ENCODE peak calls at places on chromosomes 16 and 17, in seven cellular contexts. One of them, this sample, is unnamed.

GRCh38 chr16:26645629-26646028 is 421.1 kb upstream of the C16orf82 start:
- DNase-seq in WTC11: peak; percentile 80
- DNase-seq in HTR-8/SVneo: no peak
- DNase-seq in progenitor cell of endocrine pancreas: peak; percentile 34
- DNase-seq in cardiac septum: no peak
- DNase-seq in EL: no peak
- DNase-seq in cardiac muscle cell: peak; percentile 67
- DNase-seq in this sample: peak; percentile 61

GRCh38 chr17:46080118-46081017 is 81.3 kb downstream of the STH start:
- DNase-seq in WTC11: no peak
- DNase-seq in HTR-8/SVneo: no peak
- DNase-seq in progenitor cell of endocrine pancreas: no peak
- DNase-seq in cardiac septum: no peak
- DNase-seq in EL: no peak
- DNase-seq in cardiac muscle cell: no peak
- DNase-seq in this sample: no peak

GRCh38 chr17:43940630-43941029 is 1.6 kb downstream of the PPY start:
- DNase-seq in WTC11: peak; percentile 77
- DNase-seq in HTR-8/SVneo: peak; percentile 79
- DNase-seq in progenitor cell of endocrine pancreas: peak; percentile 43
- DNase-seq in cardiac septum: no peak
- DNase-seq in EL: peak; percentile 53
- DNase-seq in cardiac muscle cell: peak; percentile 81
- DNase-seq in this sample: peak; percentile 71

GRCh38 chr16:57185446-57185944 is 344 bp downstream of the PSME3IP1 start:
- DNase-seq in WTC11: no peak
- DNase-seq in HTR-8/SVneo: peak; percentile 24
- DNase-seq in progenitor cell of endocrine pancreas: no peak
- DNase-seq in cardiac septum: peak; percentile 77
- DNase-seq in EL: peak; percentile 64
- DNase-seq in cardiac muscle cell: peak; percentile 45
- DNase-seq in this sample: peak; percentile 31

GRCh38 chr17:78488867-78489634 is 88.1 kb downstream of the DNAH17 start:
- DNase-seq in WTC11: no peak
- DNase-seq in HTR-8/SVneo: no peak
- DNase-seq in progenitor cell of endocrine pancreas: no peak
- DNase-seq in cardiac septum: no peak
- DNase-seq in EL: no peak
- DNase-seq in cardiac muscle cell: no peak
- DNase-seq in this sample: peak; percentile 49

GRCh38 chr16:22357635-22357971 is 16.8 kb downstream of the CDR2 start:
- DNase-seq in WTC11: no peak
- DNase-seq in HTR-8/SVneo: no peak
- DNase-seq in progenitor cell of endocrine pancreas: no peak
- DNase-seq in cardiac septum: no peak
- DNase-seq in EL: no peak
- DNase-seq in cardiac muscle cell: no peak
- DNase-seq in this sample: no peak

GRCh38 chr16:70752381-70752780 is 48.6 kb downstream of the VAC14 start:
- DNase-seq in WTC11: no peak
- DNase-seq in HTR-8/SVneo: no peak
- DNase-seq in progenitor cell of endocrine pancreas: no peak
- DNase-seq in cardiac septum: no peak
- DNase-seq in EL: no peak
- DNase-seq in cardiac muscle cell: no peak
- DNase-seq in this sample: no peak

GRCh38 chr16:49469323-49469670 is 95.7 kb downstream of the C16orf78 start:
- DNase-seq in WTC11: no peak
- DNase-seq in HTR-8/SVneo: no peak
- DNase-seq in progenitor cell of endocrine pancreas: no peak
- DNase-seq in cardiac septum: no peak
- DNase-seq in EL: no peak
- DNase-seq in cardiac muscle cell: no peak
- DNase-seq in this sample: no peak

GRCh38 chr17:83128306-83129240 is 49.2 kb downstream of the METRNL start:
- DNase-seq in WTC11: no peak
- DNase-seq in HTR-8/SVneo: no peak
- DNase-seq in progenitor cell of endocrine pancreas: no peak
- DNase-seq in cardiac septum: peak; percentile 63
- DNase-seq in EL: no peak
- DNase-seq in cardiac muscle cell: no peak
- DNase-seq in this sample: no peak

GRCh38 chr17:4807534-4808377 is 804 bp downstream of the PLD2 start:
- DNase-seq in WTC11: no peak
- DNase-seq in HTR-8/SVneo: peak; percentile 31
- DNase-seq in progenitor cell of endocrine pancreas: no peak
- DNase-seq in cardiac septum: no peak
- DNase-seq in EL: no peak
- DNase-seq in cardiac muscle cell: peak; percentile 1
- DNase-seq in this sample: no peak

GRCh38 chr16:66190411-66190810 is 176.1 kb upstream of the CDH5 start:
- DNase-seq in WTC11: no peak
- DNase-seq in HTR-8/SVneo: no peak
- DNase-seq in progenitor cell of endocrine pancreas: no peak
- DNase-seq in cardiac septum: no peak
- DNase-seq in EL: no peak
- DNase-seq in cardiac muscle cell: no peak
- DNase-seq in this sample: no peak

GRCh38 chr16:88549671-88550643 is 20.2 kb upstream of the ZC3H18 start:
- DNase-seq in WTC11: no peak
- DNase-seq in HTR-8/SVneo: no peak
- DNase-seq in progenitor cell of endocrine pancreas: no peak
- DNase-seq in cardiac septum: no peak
- DNase-seq in EL: no peak
- DNase-seq in cardiac muscle cell: no peak
- DNase-seq in this sample: no peak

GRCh38 chr17:58267347-58268324 is 13.1 kb downstream of the MPO start:
- DNase-seq in WTC11: no peak
- DNase-seq in HTR-8/SVneo: no peak
- DNase-seq in progenitor cell of endocrine pancreas: no peak
- DNase-seq in cardiac septum: no peak
- DNase-seq in EL: no peak
- DNase-seq in cardiac muscle cell: no peak
- DNase-seq in this sample: no peak

GRCh38 chr17:75503337-75503950 is 11.9 kb downstream of the CASKIN2 start:
- DNase-seq in WTC11: no peak
- DNase-seq in HTR-8/SVneo: no peak
- DNase-seq in progenitor cell of endocrine pancreas: no peak
- DNase-seq in cardiac septum: no peak
- DNase-seq in EL: no peak
- DNase-seq in cardiac muscle cell: no peak
- DNase-seq in this sample: no peak

GRCh38 chr17:2011421-2012371 is 13.4 kb downstream of the RTN4RL1 start:
- DNase-seq in WTC11: no peak
- DNase-seq in HTR-8/SVneo: peak; percentile 63
- DNase-seq in progenitor cell of endocrine pancreas: no peak
- DNase-seq in cardiac septum: no peak
- DNase-seq in EL: peak; percentile 89
- DNase-seq in cardiac muscle cell: no peak
- DNase-seq in this sample: no peak

GRCh38 chr17:2977157-2977556 is 86.2 kb downstream of the OR1D5 start:
- DNase-seq in WTC11: no peak
- DNase-seq in HTR-8/SVneo: no peak
- DNase-seq in progenitor cell of endocrine pancreas: no peak
- DNase-seq in cardiac septum: no peak
- DNase-seq in EL: no peak
- DNase-seq in cardiac muscle cell: no peak
- DNase-seq in this sample: no peak

GRCh38 chr16:19238386-19238785 is 47.1 kb upstream of the CLEC19A start:
- DNase-seq in WTC11: no peak
- DNase-seq in HTR-8/SVneo: no peak
- DNase-seq in progenitor cell of endocrine pancreas: no peak
- DNase-seq in cardiac septum: no peak
- DNase-seq in EL: no peak
- DNase-seq in cardiac muscle cell: no peak
- DNase-seq in this sample: no peak

GRCh38 chr16:27169511-27170071 is 33.7 kb upstream of the KDM8 start:
- DNase-seq in WTC11: no peak
- DNase-seq in HTR-8/SVneo: no peak
- DNase-seq in progenitor cell of endocrine pancreas: no peak
- DNase-seq in cardiac septum: no peak
- DNase-seq in EL: peak; percentile 61
- DNase-seq in cardiac muscle cell: no peak
- DNase-seq in this sample: peak; percentile 66

GRCh38 chr17:68697850-68698313 is 96.7 kb upstream of the FAM20A start:
- DNase-seq in WTC11: no peak
- DNase-seq in HTR-8/SVneo: peak; percentile 28
- DNase-seq in progenitor cell of endocrine pancreas: no peak
- DNase-seq in cardiac septum: no peak
- DNase-seq in EL: peak; percentile 44
- DNase-seq in cardiac muscle cell: no peak
- DNase-seq in this sample: no peak

GRCh38 chr17:4584835-4585187 is 482 bp downstream of the SMTNL2 start:
- DNase-seq in WTC11: peak; percentile 39
- DNase-seq in HTR-8/SVneo: no peak
- DNase-seq in progenitor cell of endocrine pancreas: no peak
- DNase-seq in cardiac septum: no peak
- DNase-seq in EL: no peak
- DNase-seq in cardiac muscle cell: no peak
- DNase-seq in this sample: no peak

GRCh38 chr17:79814624-79814965 is 17.7 kb upstream of the CBX8 start:
- DNase-seq in WTC11: no peak
- DNase-seq in HTR-8/SVneo: no peak
- DNase-seq in progenitor cell of endocrine pancreas: no peak
- DNase-seq in cardiac septum: no peak
- DNase-seq in EL: no peak
- DNase-seq in cardiac muscle cell: no peak
- DNase-seq in this sample: no peak

GRCh38 chr16:8655184-8655717 is 19.2 kb upstream of the ABAT start:
- DNase-seq in WTC11: peak; percentile 57
- DNase-seq in HTR-8/SVneo: no peak
- DNase-seq in progenitor cell of endocrine pancreas: no peak
- DNase-seq in cardiac septum: no peak
- DNase-seq in EL: peak; percentile 44
- DNase-seq in cardiac muscle cell: peak; percentile 28
- DNase-seq in this sample: peak; percentile 69

GRCh38 chr16:66049865-66050264 is 316.6 kb upstream of the CDH5 start:
- DNase-seq in WTC11: no peak
- DNase-seq in HTR-8/SVneo: no peak
- DNase-seq in progenitor cell of endocrine pancreas: no peak
- DNase-seq in cardiac septum: no peak
- DNase-seq in EL: no peak
- DNase-seq in cardiac muscle cell: no peak
- DNase-seq in this sample: no peak